ENCODE peak calls at places on chromosome 14, in four cellular contexts. N is SK-N-SH, G is HCT116, X is HepG2. U is an unnamed sample. For H3K36me3, the result is how much of the 10 kb centered on the place peaks cover.

GRCh38 chr14:19974844-19975243 is 547 bp upstream of the OR4K15 start:
- DNase-seq in N (no peak), G (no peak), X (no peak), U (no peak)

GRCh38 chr14:37051680-37052079 is 120.7 kb downstream of the SLC25A21 start:
- DNase-seq in N (no peak), G (no peak), X (no peak), U (no peak)

GRCh38 chr14:101361044-101361443 is 200.3 kb upstream of the DIO3 start:
- DNase-seq in N (no peak), G (no peak), X (no peak), U (no peak)

GRCh38 chr14:100317897-100318808 is 5.0 kb upstream of the SLC25A47 start:
- DNase-seq in N (peak), G (peak), X (no peak), U (no peak)

GRCh38 chr14:96064866-96065265 is 25.7 kb downstream of the C14orf132 start:
- DNase-seq in N (no peak), G (no peak), X (no peak), U (no peak)

GRCh38 chr14:101957406-101958234 is 6.8 kb upstream of the DYNC1H1 start:
- DNase-seq in N (no peak), G (no peak), X (no peak), U (no peak)

GRCh38 chr14:65791551-65791981 is 379.0 kb downstream of the FUT8 start:
- DNase-seq in N (peak), G (no peak), X (no peak), U (no peak)

GRCh38 chr14:58540693-58541092 is 97.1 kb upstream of the DACT1 start:
- DNase-seq in N (no peak), G (no peak), X (no peak), U (no peak)

GRCh38 chr14:68884031-68885030 is 91.5 kb upstream of the ZFP36L1 start:
- DNase-seq in N (no peak), G (peak), X (peak), U (peak)

GRCh38 chr14:37078131-37078530 is 94.3 kb downstream of the SLC25A21 start:
- DNase-seq in N (no peak), G (no peak), X (no peak), U (no peak)

GRCh38 chr14:34583525-34583924 is 44.0 kb upstream of the EAPP start:
- DNase-seq in N (no peak), G (no peak), X (no peak), U (no peak)

GRCh38 chr14:104256025-104256424 is 117.6 kb downstream of the KIF26A start:
- DNase-seq in N (no peak), G (no peak), X (no peak), U (no peak)

GRCh38 chr14:88521818-88522217 is 33.0 kb downstream of the PTPN21 start:
- DNase-seq in N (no peak), G (no peak), X (no peak), U (no peak)

GRCh38 chr14:52325126-52325525 is 11.0 kb downstream of the PTGER2 start:
- DNase-seq in N (no peak), G (no peak), X (no peak), U (no peak)

GRCh38 chr14:58297412-58297761 is 968 bp upstream of the ARID4A start:
- DNase-seq in N (no peak), G (no peak), X (no peak), U (no peak)

GRCh38 chr14:45252356-45253069 is 489 bp downstream of the MIS18BP1 start:
- DNase-seq in N (peak), G (no peak), X (no peak), U (no peak)

GRCh38 chr14:59407246-59407615 is 57.9 kb downstream of the GPR135 start:
- DNase-seq in N (no peak), G (no peak), X (peak), U (no peak)

GRCh38 chr14:94805726-94806288 is 35.9 kb upstream of the GSC start:
- DNase-seq in N (no peak), G (no peak), X (no peak), U (no peak)
- TF ChIP-seq SIN3A in N (no peak), G (no peak), X (no peak), U (no peak)

DNA sequence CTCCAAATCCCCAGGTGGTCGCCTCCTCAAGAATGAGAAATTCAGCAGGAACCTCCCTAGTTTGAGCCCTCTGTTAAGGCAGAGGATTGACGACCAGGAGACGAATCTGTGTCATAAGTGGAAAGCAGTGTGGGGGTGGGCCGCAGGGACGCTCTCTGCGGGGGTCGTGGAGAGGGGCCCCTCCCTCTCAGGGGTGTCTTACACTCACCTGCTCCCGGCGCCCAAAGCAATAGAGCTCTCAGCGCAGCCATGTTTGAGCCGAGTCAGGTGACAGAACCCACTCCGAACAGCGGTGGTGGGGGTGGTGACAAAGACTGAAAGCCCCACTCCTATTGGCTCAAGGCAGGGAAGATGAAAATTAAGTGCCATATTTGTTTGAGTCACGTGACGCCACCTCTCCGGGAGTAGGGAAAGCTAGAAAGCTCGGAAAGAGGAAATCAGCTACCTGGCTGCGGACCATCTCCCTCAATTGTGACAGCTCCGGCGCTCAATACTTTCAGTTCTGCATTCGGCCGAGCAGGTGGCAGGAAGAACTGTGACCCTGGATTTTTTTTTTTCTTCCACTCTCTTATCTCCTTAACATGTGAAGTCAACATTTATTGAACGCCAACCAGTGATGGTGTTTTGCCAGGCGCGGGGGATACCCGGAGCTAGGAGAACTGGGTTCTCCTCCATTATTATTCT is at the start of gene ZFYVE26:
- DNase-seq in N (peak), G (peak), X (peak), U (peak)
- TF ChIP-seq REST in N (peak), G (no peak), X (no peak), U (no peak)

DNA sequence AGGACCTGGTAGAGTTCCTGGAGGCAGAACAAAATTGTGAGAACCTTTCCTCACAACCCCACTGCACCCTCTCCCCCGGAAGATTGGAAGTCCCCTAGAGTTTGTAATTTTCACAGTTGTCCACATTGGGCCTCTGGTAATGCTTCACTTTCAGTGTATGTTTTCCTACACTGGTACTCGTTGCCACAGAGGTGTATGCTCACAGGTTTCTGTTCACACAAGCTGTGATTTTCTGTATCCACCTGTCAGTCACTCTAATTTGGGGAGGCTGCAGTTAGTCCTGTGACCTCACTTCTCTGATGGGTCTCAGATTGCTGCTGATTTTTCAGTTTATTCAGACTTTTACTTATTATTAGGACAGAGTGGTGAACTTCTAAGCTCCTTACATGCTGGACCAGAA is 66.4 kb upstream of the BMP4 start:
- DNase-seq in N (no peak), G (no peak), X (no peak), U (no peak)
- H3K36me3 ChIP-seq in N (under half), G (under half), X (under half), U (under half)

DNA sequence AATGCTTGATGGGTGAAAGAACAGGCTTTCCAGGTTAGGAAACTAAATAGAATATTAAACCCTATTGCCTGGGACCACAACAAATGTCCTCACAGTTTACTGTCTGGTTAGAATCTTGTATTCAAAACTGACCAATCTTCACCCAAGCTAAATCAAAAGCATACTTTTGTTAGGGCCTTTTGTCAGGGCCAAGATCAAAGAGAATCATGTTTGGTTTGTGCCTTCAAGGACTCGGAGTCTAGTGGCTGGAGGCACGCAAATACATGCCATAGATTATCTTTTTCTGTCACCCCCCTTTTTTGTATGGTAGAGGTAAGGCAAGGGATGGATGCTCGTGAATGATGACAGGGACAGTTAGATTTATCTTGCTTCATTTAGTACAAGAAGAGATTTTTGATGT is 51.1 kb upstream of the AKAP6 start:
- DNase-seq in N (no peak), G (no peak), X (peak), U (no peak)
- TF ChIP-seq SIN3A in N (no peak), G (no peak), X (no peak), U (no peak)

GRCh38 chr14:92987713-92988510 is 65.0 kb downstream of the CHGA start:
- DNase-seq in N (peak), G (no peak), X (no peak), U (no peak)

GRCh38 chr14:92987148-92987570 is 64.2 kb downstream of the CHGA start:
- DNase-seq in N (no peak), G (no peak), X (no peak), U (no peak)

GRCh38 chr14:92985521-92985920 is 62.6 kb downstream of the CHGA start:
- DNase-seq in N (no peak), G (no peak), X (no peak), U (no peak)

GRCh38 chr14:92984896-92985295 is 61.9 kb downstream of the CHGA start:
- DNase-seq in N (no peak), G (no peak), X (peak), U (no peak)

GRCh38 chr14:92986254-92987147 is 63.6 kb downstream of the CHGA start:
- DNase-seq in N (peak), G (no peak), X (peak), U (no peak)
- TF ChIP-seq REST in N (no peak), G (no peak), X (no peak), U (no peak)

GRCh38 chr14:55349565-55349964 is 62.1 kb downstream of the ATG14 start:
- DNase-seq in N (no peak), G (no peak), X (no peak), U (no peak)
- H3K36me3 ChIP-seq in N (under half), G (under half), X (under half), U (under half)